ENCODE peak calls at places on chromosomes 3 and 15, in five cellular contexts. Q is mammary epithelial cell, E is vagina, D is SJSA1, K is cardiac muscle cell. U is an unnamed sample. For H3K27me3, the result is how much of the 10 kb centered on the place peaks cover.

GRCh38 chr15:66251790-66252355 is 1.7 kb downstream of the MEGF11 start:
- DNase-seq in Q (no peak), E (no peak), D (no peak), K (peak), U (no peak)

GRCh38 chr3:112038863-112039262 is 4.3 kb downstream of the TMPRSS7 start:
- DNase-seq in Q (peak), E (no peak), D (no peak), K (no peak), U (no peak)

GRCh38 chr3:187490366-187490765 is 122.2 kb downstream of the RTP4 start:
- DNase-seq in Q (no peak), E (no peak), D (no peak), K (no peak), U (no peak)

GRCh38 chr3:65953301-65953812 is 85.4 kb downstream of the MAGI1 start:
- DNase-seq in Q (peak), E (no peak), D (no peak), K (peak), U (no peak)

GRCh38 chr15:75844629-75845390 is 1.6 kb downstream of the UBE2Q2 start:
- DNase-seq in Q (no peak), E (no peak), D (no peak), K (no peak), U (no peak)

GRCh38 chr3:167691366-167691765 is 37.6 kb upstream of the WDR49 start:
- DNase-seq in Q (no peak), E (no peak), D (no peak), K (no peak), U (no peak)

GRCh38 chr3:178901204-178901603 is 170.4 kb downstream of the ZMAT3 start:
- DNase-seq in Q (no peak), E (no peak), D (no peak), K (no peak), U (no peak)

GRCh38 chr15:62566248-62566647 is 401.2 kb upstream of the C2CD4B start:
- DNase-seq in Q (peak), E (no peak), D (no peak), K (no peak), U (no peak)

GRCh38 chr3:153145454-153145853 is 16.6 kb upstream of the RAP2B start:
- DNase-seq in Q (peak), E (no peak), D (no peak), K (no peak), U (no peak)

GRCh38 chr3:15858547-15859506 is 61.0 kb upstream of the ANKRD28 start:
- DNase-seq in Q (peak), E (no peak), D (peak), K (peak), U (peak)

GRCh38 chr3:163785693-163786092 is 1292.6 kb downstream of the SI start:
- DNase-seq in Q (no peak), E (no peak), D (no peak), K (peak), U (no peak)

GRCh38 chr3:13539285-13539625 is 9.7 kb upstream of the FBLN2 start:
- DNase-seq in Q (peak), E (no peak), D (peak), K (no peak), U (no peak)

GRCh38 chr3:98855811-98856400 is 45.6 kb downstream of the DCBLD2 start:
- DNase-seq in Q (peak), E (no peak), D (peak), K (no peak), U (no peak)

GRCh38 chr3:59709702-59710555 is 660.1 kb upstream of the CFAP20DC start:
- DNase-seq in Q (no peak), E (no peak), D (no peak), K (no peak), U (peak)

GRCh38 chr3:174120997-174121396 is 723.5 kb downstream of the NLGN1 start:
- DNase-seq in Q (no peak), E (no peak), D (no peak), K (peak), U (no peak)

GRCh38 chr3:16728762-16729745 is 123.8 kb upstream of the DAZL start:
- DNase-seq in Q (peak), E (no peak), D (no peak), K (no peak), U (no peak)

GRCh38 chr15:90402806-90403205 is 14.8 kb downstream of the IQGAP1 start:
- DNase-seq in Q (no peak), E (no peak), D (no peak), K (no peak), U (no peak)

GRCh38 chr15:50993598-50993997 is 85.1 kb downstream of the AP4E1 start:
- DNase-seq in Q (peak), E (no peak), D (no peak), K (no peak), U (no peak)

GRCh38 chr3:11477286-11477935 is 166.3 kb downstream of the VGLL4 start:
- DNase-seq in Q (peak), E (no peak), D (peak), K (no peak), U (no peak)

GRCh38 chr3:155895379-155895900 is 25.0 kb downstream of the GMPS start:
- DNase-seq in Q (no peak), E (no peak), D (no peak), K (no peak), U (no peak)

GRCh38 chr15:93359037-93359779 is 270.2 kb upstream of the RGMA start:
- DNase-seq in Q (no peak), E (no peak), D (no peak), K (no peak), U (no peak)
- H3K27me3 ChIP-seq in Q (under half), E (under half), D (under half), K (under half), U (under half)

GRCh38 chr3:117488983-117489382 is 779.4 kb downstream of the TUSC7 start:
- DNase-seq in Q (no peak), E (no peak), D (no peak), K (no peak), U (no peak)
- H3K27ac ChIP-seq in Q (no peak), E (no peak), D (no peak), K (no peak), U (no peak)

DNA sequence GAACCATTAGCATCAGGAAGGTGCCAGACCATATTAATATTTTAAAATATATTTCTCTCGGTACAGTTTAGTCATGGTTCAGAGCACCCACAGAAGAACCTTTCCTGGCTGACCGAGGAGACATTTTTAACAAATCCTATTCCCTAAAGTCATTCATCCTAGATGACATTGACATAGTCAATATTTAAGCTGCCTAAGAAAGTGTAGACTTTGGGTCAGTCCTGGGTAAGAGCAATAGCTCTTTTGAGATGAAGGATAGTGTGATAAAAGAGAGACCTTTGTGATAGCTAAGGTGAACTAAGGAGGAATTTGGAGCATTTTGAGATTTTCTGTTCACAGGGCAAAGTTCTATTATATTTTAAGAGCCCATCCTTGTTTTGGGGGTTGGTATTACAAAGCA is 47.5 kb downstream of the ZNF609 start:
- DNase-seq in Q (no peak), E (no peak), D (no peak), K (no peak), U (no peak)
- H3K4me3 ChIP-seq in Q (no peak), E (no peak), D (no peak), K (no peak), U (no peak)

GRCh38 chr3:198076722-198077308 is 116.8 kb downstream of the LMLN start:
- DNase-seq in Q (no peak), E (no peak), D (no peak), K (no peak), U (no peak)

GRCh38 chr3:198080521-198081384 is 120.7 kb downstream of the LMLN start:
- DNase-seq in Q (peak), E (no peak), D (peak), K (peak), U (peak)

GRCh38 chr3:198079771-198080520 is 119.9 kb downstream of the LMLN start:
- DNase-seq in Q (peak), E (no peak), D (no peak), K (peak), U (no peak)

GRCh38 chr3:198081421-198081844 is 121.4 kb downstream of the LMLN start:
- DNase-seq in Q (no peak), E (no peak), D (no peak), K (no peak), U (no peak)
- H3K27me3 ChIP-seq in Q (under half), E (under half), D (under half), K (half or more), U (half or more)

DNA sequence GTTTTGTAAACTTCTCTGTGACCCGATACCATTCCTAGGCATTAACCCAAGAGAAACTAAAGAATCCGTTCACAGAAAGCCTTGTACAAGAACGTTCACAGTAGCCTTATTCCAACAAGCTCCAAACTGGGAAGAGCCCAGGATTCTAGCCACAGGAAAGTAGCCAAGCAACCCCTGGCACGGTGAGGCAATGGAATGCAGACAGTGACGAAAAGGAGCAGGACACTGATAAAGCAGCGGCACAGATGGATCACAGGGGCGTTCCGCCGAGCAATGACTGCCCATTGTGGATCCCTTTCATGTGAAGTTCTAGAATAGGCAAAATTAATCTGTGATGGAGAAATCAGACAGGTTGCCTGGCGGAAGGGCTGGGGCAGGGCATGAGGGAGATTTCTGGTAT is 198.7 kb upstream of the CHRNA7 start:
- DNase-seq in Q (no peak), E (no peak), D (no peak), K (no peak), U (peak)
- H3K27ac ChIP-seq in Q (no peak), E (no peak), D (no peak), K (no peak), U (no peak)